ENCODE peak calls at places on chromosomes 16 and 17, in ten cellular contexts. B is astrocyte of the cerebellum; S is hepatocyte; G is colonic mucosa; Q is CD8-positive, alpha-beta T cell; J is fibroblast of mammary gland; I is AG04450; D is SK-N-SH; E is HFFc6; Z is PC-3. U is an unnamed sample.

GRCh38 chr17:19570497-19571151 is 37.0 kb downstream of the SLC47A1 start:
- DNase-seq in J (no peak), G (peak), D (no peak), S (no peak), B (no peak), I (no peak), Z (no peak), Q (no peak), E (no peak), U (no peak)

GRCh38 chr16:79601092-79601977 is 798 bp upstream of the MAF start:
- DNase-seq in B (no peak), I (no peak), Z (no peak), J (no peak), Q (peak), S (peak), G (peak), D (peak), E (no peak), U (peak)

GRCh38 chr17:44351464-44351863 is 6.4 kb downstream of the GRN start:
- DNase-seq in Z (no peak), I (no peak), G (no peak), Q (no peak), E (no peak), J (no peak), D (peak), B (no peak), S (no peak), U (no peak)

GRCh38 chr16:69145658-69146057 is 13.2 kb downstream of the UTP4 start:
- DNase-seq in I (no peak), J (peak), E (no peak), G (no peak), Q (no peak), Z (no peak), D (no peak), B (no peak), S (peak), U (peak)

GRCh38 chr16:89618114-89618999 is 4.9 kb downstream of the DPEP1 start:
- DNase-seq in G (no peak), I (no peak), E (no peak), Q (no peak), S (no peak), Z (no peak), B (no peak), D (no peak), J (no peak), U (no peak)

GRCh38 chr17:83024205-83024971 is 55.0 kb upstream of the METRNL start:
- DNase-seq in Z (no peak), J (no peak), I (no peak), B (no peak), Q (no peak), D (peak), G (no peak), S (no peak), E (no peak), U (no peak)

GRCh38 chr17:31413871-31414589 is 22.6 kb downstream of the RAB11FIP4 start:
- DNase-seq in D (no peak), I (peak), S (peak), E (peak), J (peak), Q (no peak), B (no peak), G (no peak), Z (peak), U (no peak)

GRCh38 chr17:34527121-34527907 is 52.1 kb upstream of the TMEM132E start:
- DNase-seq in I (no peak), S (no peak), E (no peak), Q (no peak), J (no peak), B (no peak), D (peak), Z (no peak), G (no peak), U (no peak)

GRCh38 chr17:39916918-39917317 is 1.5 kb downstream of the GSDMB start:
- DNase-seq in Z (no peak), J (peak), D (no peak), S (no peak), I (no peak), B (no peak), E (no peak), Q (no peak), G (no peak), U (no peak)
- TF ChIP-seq CTCF in Z (peak), J (peak), D (no peak), S (no peak), I (peak), B (peak), E (peak), Q (no peak), G (no peak), U (no peak)

GRCh38 chr17:80101160-80101945 is at the start of gene GAA:
- DNase-seq in S (peak), G (peak), D (peak), B (no peak), J (peak), I (no peak), E (peak), Z (peak), Q (peak), U (peak)
- TF ChIP-seq CTCF in S (peak), G (peak), D (peak), B (peak), J (peak), I (peak), E (peak), Z (peak), Q (peak), U (peak)

GRCh38 chr16:86019446-86020047 is 120.6 kb downstream of the IRF8 start:
- DNase-seq in I (no peak), Q (no peak), S (no peak), E (no peak), J (no peak), B (no peak), Z (no peak), D (no peak), G (no peak), U (no peak)
- TF ChIP-seq CTCF in I (peak), Q (no peak), S (peak), E (peak), J (peak), B (peak), Z (peak), D (peak), G (no peak), U (no peak)

GRCh38 chr17:76170114-76170513 is 29.1 kb upstream of the FOXJ1 start:
- DNase-seq in J (no peak), Z (no peak), E (no peak), Q (no peak), B (no peak), G (no peak), S (no peak), D (no peak), I (no peak), U (no peak)
- TF ChIP-seq CTCF in J (no peak), Z (no peak), E (no peak), Q (no peak), B (no peak), G (no peak), S (no peak), D (no peak), I (no peak), U (no peak)

DNA sequence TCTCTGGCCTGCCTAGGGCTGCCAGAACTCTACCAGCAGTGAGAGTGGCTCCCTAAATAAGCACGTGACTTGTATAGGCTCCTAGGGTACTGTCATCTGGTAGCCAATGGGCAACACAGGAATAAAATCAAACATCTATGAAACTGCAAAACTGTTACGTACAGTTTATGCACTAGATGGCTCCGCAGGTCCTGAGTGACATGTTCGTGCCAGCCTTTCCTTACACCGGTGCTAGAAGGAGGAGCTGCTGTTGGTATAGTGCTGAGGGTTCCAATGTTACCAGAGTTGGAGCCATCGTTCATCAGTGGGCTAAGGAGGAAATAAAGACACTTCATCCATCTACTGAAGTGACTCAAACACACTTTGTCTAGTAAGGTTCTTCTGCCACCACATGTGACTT is 63.2 kb upstream of the TRAP1 start:
- DNase-seq in I (no peak), Z (peak), J (peak), E (peak), Q (no peak), S (no peak), B (no peak), G (no peak), D (peak), U (no peak)
- TF ChIP-seq CTCF in I (no peak), Z (peak), J (no peak), E (peak), Q (no peak), S (no peak), B (no peak), G (no peak), D (peak), U (no peak)

GRCh38 chr16:87707097-87707496 is 58.7 kb downstream of the KLHDC4 start:
- DNase-seq in Q (no peak), I (no peak), Z (no peak), J (no peak), G (no peak), D (no peak), S (no peak), B (no peak), E (no peak), U (no peak)
- TF ChIP-seq CTCF in Q (no peak), I (no peak), Z (no peak), J (no peak), G (no peak), D (no peak), S (no peak), B (no peak), E (peak), U (no peak)